ENCODE peak calls at places on chromosomes 4 and X, in ten cellular contexts. One of them, this sample, is unnamed.

GRCh38 chr4:120399846-120400245 is 333.2 kb upstream of the MAD2L1 start:
- DNase-seq in omental fat pad: no peak
- DNase-seq in GM13977: no peak
- DNase-seq in colonic mucosa: no peak
- DNase-seq in neural crest cell: no peak
- DNase-seq in WERI-Rb-1: peak
- DNase-seq in GM12865: no peak
- DNase-seq in astrocyte: no peak
- DNase-seq in Peyer's patch: no peak
- DNase-seq in choroid plexus epithelial cell: no peak
- DNase-seq in this sample: no peak

GRCh38 chr4:56941403-56941802 is 33.7 kb downstream of the REST start:
- DNase-seq in omental fat pad: no peak
- DNase-seq in GM13977: no peak
- DNase-seq in colonic mucosa: no peak
- DNase-seq in neural crest cell: no peak
- DNase-seq in WERI-Rb-1: no peak
- DNase-seq in GM12865: no peak
- DNase-seq in astrocyte: no peak
- DNase-seq in Peyer's patch: no peak
- DNase-seq in choroid plexus epithelial cell: no peak
- DNase-seq in this sample: no peak

GRCh38 chr4:127586922-127587571 is 45.7 kb upstream of the INTU start:
- DNase-seq in omental fat pad: no peak
- DNase-seq in GM13977: peak
- DNase-seq in colonic mucosa: no peak
- DNase-seq in neural crest cell: no peak
- DNase-seq in WERI-Rb-1: peak
- DNase-seq in GM12865: peak
- DNase-seq in astrocyte: peak
- DNase-seq in Peyer's patch: no peak
- DNase-seq in choroid plexus epithelial cell: peak
- DNase-seq in this sample: no peak

GRCh38 chrX:56728752-56729151 is 291 bp upstream of the NBDY start:
- DNase-seq in omental fat pad: no peak
- DNase-seq in GM13977: peak
- DNase-seq in colonic mucosa: peak
- DNase-seq in neural crest cell: peak
- DNase-seq in WERI-Rb-1: no peak
- DNase-seq in GM12865: peak
- DNase-seq in astrocyte: no peak
- DNase-seq in Peyer's patch: peak
- DNase-seq in choroid plexus epithelial cell: peak
- DNase-seq in this sample: no peak

GRCh38 chr4:170089274-170089742 is 448 bp downstream of the AADAT start:
- DNase-seq in omental fat pad: no peak
- DNase-seq in GM13977: peak
- DNase-seq in colonic mucosa: peak
- DNase-seq in neural crest cell: peak
- DNase-seq in WERI-Rb-1: peak
- DNase-seq in GM12865: no peak
- DNase-seq in astrocyte: peak
- DNase-seq in Peyer's patch: no peak
- DNase-seq in choroid plexus epithelial cell: peak
- DNase-seq in this sample: no peak

GRCh38 chrX:51461053-51462050 is 35.0 kb downstream of the NUDT11 start:
- DNase-seq in omental fat pad: no peak
- DNase-seq in GM13977: peak
- DNase-seq in colonic mucosa: no peak
- DNase-seq in neural crest cell: peak
- DNase-seq in WERI-Rb-1: no peak
- DNase-seq in GM12865: peak
- DNase-seq in astrocyte: peak
- DNase-seq in Peyer's patch: peak
- DNase-seq in choroid plexus epithelial cell: peak
- DNase-seq in this sample: no peak

GRCh38 chr4:55781809-55782208 is 37.8 kb upstream of the EXOC1L start:
- DNase-seq in omental fat pad: no peak
- DNase-seq in GM13977: no peak
- DNase-seq in colonic mucosa: peak
- DNase-seq in neural crest cell: no peak
- DNase-seq in WERI-Rb-1: no peak
- DNase-seq in GM12865: no peak
- DNase-seq in astrocyte: no peak
- DNase-seq in Peyer's patch: no peak
- DNase-seq in choroid plexus epithelial cell: no peak
- DNase-seq in this sample: no peak

GRCh38 chr4:172982151-172982590 is 186.4 kb upstream of the GALNT7 start:
- DNase-seq in omental fat pad: no peak
- DNase-seq in GM13977: no peak
- DNase-seq in colonic mucosa: no peak
- DNase-seq in neural crest cell: no peak
- DNase-seq in WERI-Rb-1: no peak
- DNase-seq in GM12865: peak
- DNase-seq in astrocyte: peak
- DNase-seq in Peyer's patch: no peak
- DNase-seq in choroid plexus epithelial cell: peak
- DNase-seq in this sample: no peak

GRCh38 chr4:27010334-27010940 is 149.8 kb downstream of the STIM2 start:
- DNase-seq in omental fat pad: no peak
- DNase-seq in GM13977: peak
- DNase-seq in colonic mucosa: peak
- DNase-seq in neural crest cell: peak
- DNase-seq in WERI-Rb-1: peak
- DNase-seq in GM12865: peak
- DNase-seq in astrocyte: peak
- DNase-seq in Peyer's patch: peak
- DNase-seq in choroid plexus epithelial cell: peak
- DNase-seq in this sample: no peak

GRCh38 chr4:91997045-91997444 is 306.7 kb upstream of the GRID2 start:
- DNase-seq in omental fat pad: no peak
- DNase-seq in GM13977: no peak
- DNase-seq in colonic mucosa: no peak
- DNase-seq in neural crest cell: no peak
- DNase-seq in WERI-Rb-1: no peak
- DNase-seq in GM12865: no peak
- DNase-seq in astrocyte: no peak
- DNase-seq in Peyer's patch: no peak
- DNase-seq in choroid plexus epithelial cell: no peak
- DNase-seq in this sample: no peak

GRCh38 chr4:156931267-156931666 is 40.3 kb downstream of the PDGFC start:
- DNase-seq in omental fat pad: no peak
- DNase-seq in GM13977: no peak
- DNase-seq in colonic mucosa: no peak
- DNase-seq in neural crest cell: no peak
- DNase-seq in WERI-Rb-1: no peak
- DNase-seq in GM12865: no peak
- DNase-seq in astrocyte: peak
- DNase-seq in Peyer's patch: no peak
- DNase-seq in choroid plexus epithelial cell: peak
- DNase-seq in this sample: no peak

GRCh38 chrX:39642071-39642470 is 455.7 kb downstream of the BCOR start:
- DNase-seq in omental fat pad: no peak
- DNase-seq in GM13977: no peak
- DNase-seq in colonic mucosa: no peak
- DNase-seq in neural crest cell: no peak
- DNase-seq in WERI-Rb-1: peak
- DNase-seq in GM12865: no peak
- DNase-seq in astrocyte: no peak
- DNase-seq in Peyer's patch: no peak
- DNase-seq in choroid plexus epithelial cell: peak
- DNase-seq in this sample: no peak

GRCh38 chr4:4693258-4693657 is 151.4 kb upstream of the STX18 start:
- DNase-seq in omental fat pad: no peak
- DNase-seq in GM13977: peak
- DNase-seq in colonic mucosa: no peak
- DNase-seq in neural crest cell: no peak
- DNase-seq in WERI-Rb-1: no peak
- DNase-seq in GM12865: peak
- DNase-seq in astrocyte: peak
- DNase-seq in Peyer's patch: no peak
- DNase-seq in choroid plexus epithelial cell: peak
- DNase-seq in this sample: no peak

GRCh38 chr4:38686682-38687081 is 22.7 kb downstream of the KLF3 start:
- DNase-seq in omental fat pad: no peak
- DNase-seq in GM13977: no peak
- DNase-seq in colonic mucosa: no peak
- DNase-seq in neural crest cell: no peak
- DNase-seq in WERI-Rb-1: no peak
- DNase-seq in GM12865: no peak
- DNase-seq in astrocyte: no peak
- DNase-seq in Peyer's patch: no peak
- DNase-seq in choroid plexus epithelial cell: no peak
- DNase-seq in this sample: no peak

GRCh38 chr4:16579866-16580265 is 318.6 kb downstream of the LDB2 start:
- DNase-seq in omental fat pad: no peak
- DNase-seq in GM13977: no peak
- DNase-seq in colonic mucosa: no peak
- DNase-seq in neural crest cell: no peak
- DNase-seq in WERI-Rb-1: no peak
- DNase-seq in GM12865: no peak
- DNase-seq in astrocyte: peak
- DNase-seq in Peyer's patch: no peak
- DNase-seq in choroid plexus epithelial cell: no peak
- DNase-seq in this sample: no peak

GRCh38 chrX:145524931-145525330 is 277.6 kb downstream of the SPANXN1 start:
- DNase-seq in omental fat pad: no peak
- DNase-seq in GM13977: no peak
- DNase-seq in colonic mucosa: no peak
- DNase-seq in neural crest cell: no peak
- DNase-seq in WERI-Rb-1: no peak
- DNase-seq in GM12865: no peak
- DNase-seq in astrocyte: no peak
- DNase-seq in Peyer's patch: no peak
- DNase-seq in choroid plexus epithelial cell: no peak
- DNase-seq in this sample: no peak

GRCh38 chrX:75303795-75304194 is 29.9 kb downstream of the UPRT start:
- DNase-seq in omental fat pad: no peak
- DNase-seq in GM13977: no peak
- DNase-seq in colonic mucosa: no peak
- DNase-seq in neural crest cell: no peak
- DNase-seq in WERI-Rb-1: no peak
- DNase-seq in GM12865: no peak
- DNase-seq in astrocyte: peak
- DNase-seq in Peyer's patch: no peak
- DNase-seq in choroid plexus epithelial cell: peak
- DNase-seq in this sample: no peak

GRCh38 chr4:15920723-15921591 is 17.6 kb downstream of the FGFBP1 start:
- DNase-seq in omental fat pad: peak
- DNase-seq in GM13977: no peak
- DNase-seq in colonic mucosa: peak
- DNase-seq in neural crest cell: no peak
- DNase-seq in WERI-Rb-1: no peak
- DNase-seq in GM12865: no peak
- DNase-seq in astrocyte: peak
- DNase-seq in Peyer's patch: no peak
- DNase-seq in choroid plexus epithelial cell: peak
- DNase-seq in this sample: no peak

GRCh38 chr4:62543002-62543401 is 1342.9 kb downstream of the ADGRL3 start:
- DNase-seq in omental fat pad: no peak
- DNase-seq in GM13977: no peak
- DNase-seq in colonic mucosa: no peak
- DNase-seq in neural crest cell: no peak
- DNase-seq in WERI-Rb-1: no peak
- DNase-seq in GM12865: no peak
- DNase-seq in astrocyte: no peak
- DNase-seq in Peyer's patch: no peak
- DNase-seq in choroid plexus epithelial cell: no peak
- DNase-seq in this sample: no peak
- TF ChIP-seq CTCF in omental fat pad: no peak
- TF ChIP-seq CTCF in GM13977: no peak
- TF ChIP-seq CTCF in colonic mucosa: no peak
- TF ChIP-seq CTCF in neural crest cell: no peak
- TF ChIP-seq CTCF in WERI-Rb-1: no peak
- TF ChIP-seq CTCF in GM12865: no peak
- TF ChIP-seq CTCF in astrocyte: no peak
- TF ChIP-seq CTCF in Peyer's patch: no peak
- TF ChIP-seq CTCF in choroid plexus epithelial cell: no peak
- TF ChIP-seq CTCF in this sample: no peak

DNA sequence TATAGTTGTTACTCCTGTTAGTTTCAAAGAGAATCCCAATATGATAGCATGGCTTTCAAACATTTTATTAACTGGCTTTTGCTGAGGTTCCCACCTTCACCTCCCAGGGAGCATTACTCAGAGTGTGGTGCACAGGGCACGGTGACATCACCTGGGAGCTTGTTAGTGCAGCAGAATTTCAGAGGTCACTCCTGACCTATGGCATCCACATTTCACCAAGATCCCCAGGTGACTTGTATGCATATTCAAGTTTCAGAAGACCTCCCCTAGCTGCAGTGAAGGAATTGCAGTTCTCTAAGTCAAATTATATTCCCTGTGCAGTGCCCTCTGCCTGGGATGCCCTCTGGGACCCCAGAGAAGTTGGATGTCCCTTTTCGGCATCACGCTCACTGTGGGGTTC is 29.7 kb upstream of the LNX1 start:
- DNase-seq in omental fat pad: no peak
- DNase-seq in GM13977: no peak
- DNase-seq in colonic mucosa: no peak
- DNase-seq in neural crest cell: no peak
- DNase-seq in WERI-Rb-1: no peak
- DNase-seq in GM12865: no peak
- DNase-seq in astrocyte: no peak
- DNase-seq in Peyer's patch: no peak
- DNase-seq in choroid plexus epithelial cell: peak
- DNase-seq in this sample: no peak
- TF ChIP-seq CTCF in omental fat pad: no peak
- TF ChIP-seq CTCF in GM13977: no peak
- TF ChIP-seq CTCF in colonic mucosa: no peak
- TF ChIP-seq CTCF in neural crest cell: no peak
- TF ChIP-seq CTCF in WERI-Rb-1: no peak
- TF ChIP-seq CTCF in GM12865: no peak
- TF ChIP-seq CTCF in astrocyte: no peak
- TF ChIP-seq CTCF in Peyer's patch: no peak
- TF ChIP-seq CTCF in choroid plexus epithelial cell: peak
- TF ChIP-seq CTCF in this sample: peak

GRCh38 chrX:68090266-68090665 is 343.0 kb downstream of the OPHN1 start:
- DNase-seq in omental fat pad: no peak
- DNase-seq in GM13977: no peak
- DNase-seq in colonic mucosa: no peak
- DNase-seq in neural crest cell: no peak
- DNase-seq in WERI-Rb-1: no peak
- DNase-seq in GM12865: no peak
- DNase-seq in astrocyte: no peak
- DNase-seq in Peyer's patch: no peak
- DNase-seq in choroid plexus epithelial cell: peak
- DNase-seq in this sample: no peak
- TF ChIP-seq CTCF in omental fat pad: no peak
- TF ChIP-seq CTCF in GM13977: no peak
- TF ChIP-seq CTCF in colonic mucosa: no peak
- TF ChIP-seq CTCF in neural crest cell: no peak
- TF ChIP-seq CTCF in WERI-Rb-1: no peak
- TF ChIP-seq CTCF in GM12865: no peak
- TF ChIP-seq CTCF in astrocyte: no peak
- TF ChIP-seq CTCF in Peyer's patch: no peak
- TF ChIP-seq CTCF in choroid plexus epithelial cell: peak
- TF ChIP-seq CTCF in this sample: no peak

DNA sequence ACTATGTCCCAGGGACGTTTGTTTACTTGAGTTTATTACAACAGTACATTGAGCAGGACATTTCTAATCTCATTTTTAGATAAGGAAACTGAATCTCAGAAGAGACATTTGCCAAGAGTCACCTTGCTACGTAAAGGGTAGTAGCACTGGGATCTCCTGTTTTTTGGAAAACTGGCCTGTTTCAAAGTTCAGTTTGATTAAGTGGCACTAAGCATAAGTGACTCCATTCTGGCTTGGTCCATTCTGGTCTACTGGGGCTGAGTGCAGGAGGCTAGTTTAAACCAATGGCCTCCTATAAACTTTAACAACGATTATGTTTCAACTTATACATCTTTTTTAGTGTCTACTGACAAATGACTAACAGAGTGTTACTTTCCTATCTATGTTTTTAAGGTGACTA is 382.5 kb downstream of the ANKRD50 start:
- DNase-seq in omental fat pad: no peak
- DNase-seq in GM13977: no peak
- DNase-seq in colonic mucosa: no peak
- DNase-seq in neural crest cell: no peak
- DNase-seq in WERI-Rb-1: no peak
- DNase-seq in GM12865: no peak
- DNase-seq in astrocyte: no peak
- DNase-seq in Peyer's patch: no peak
- DNase-seq in choroid plexus epithelial cell: no peak
- DNase-seq in this sample: no peak
- TF ChIP-seq CTCF in omental fat pad: no peak
- TF ChIP-seq CTCF in GM13977: no peak
- TF ChIP-seq CTCF in colonic mucosa: no peak
- TF ChIP-seq CTCF in neural crest cell: no peak
- TF ChIP-seq CTCF in WERI-Rb-1: no peak
- TF ChIP-seq CTCF in GM12865: no peak
- TF ChIP-seq CTCF in astrocyte: no peak
- TF ChIP-seq CTCF in Peyer's patch: no peak
- TF ChIP-seq CTCF in choroid plexus epithelial cell: no peak
- TF ChIP-seq CTCF in this sample: no peak